ENCODE peak calls at places on chromosomes 12 and 14, in ten cellular contexts. One of them, this sample, is unnamed.

GRCh38 chr14:38103542-38104225 is 104.0 kb upstream of the SSTR1 start:
- DNase-seq in fibroblast of mammary gland: no peak
- DNase-seq in anterior cingulate cortex: no peak
- DNase-seq in activated naive CD8-positive, alpha-beta T cell treated with anti-CD3 and anti-CD28 coated beads for 36 hours: no peak
- DNase-seq in endothelial cell: no peak
- DNase-seq in SW480: no peak
- DNase-seq in left lung: no peak
- DNase-seq in left cardiac atrium: no peak
- DNase-seq in KG1: no peak
- DNase-seq in DMS 273 treated with DMSO at 0.1 percent for 48 hours: no peak
- DNase-seq in this sample: no peak

GRCh38 chr12:125999643-126000042 is 934.4 kb downstream of the AACS start:
- DNase-seq in fibroblast of mammary gland: no peak
- DNase-seq in anterior cingulate cortex: no peak
- DNase-seq in activated naive CD8-positive, alpha-beta T cell treated with anti-CD3 and anti-CD28 coated beads for 36 hours: no peak
- DNase-seq in endothelial cell: no peak
- DNase-seq in SW480: no peak
- DNase-seq in left lung: no peak
- DNase-seq in left cardiac atrium: no peak
- DNase-seq in KG1: no peak
- DNase-seq in DMS 273 treated with DMSO at 0.1 percent for 48 hours: no peak
- DNase-seq in this sample: no peak

GRCh38 chr14:48349689-48350088 is 674.3 kb upstream of the MDGA2 start:
- DNase-seq in fibroblast of mammary gland: peak; percentile 1
- DNase-seq in anterior cingulate cortex: no peak
- DNase-seq in activated naive CD8-positive, alpha-beta T cell treated with anti-CD3 and anti-CD28 coated beads for 36 hours: no peak
- DNase-seq in endothelial cell: no peak
- DNase-seq in SW480: no peak
- DNase-seq in left lung: no peak
- DNase-seq in left cardiac atrium: no peak
- DNase-seq in KG1: no peak
- DNase-seq in DMS 273 treated with DMSO at 0.1 percent for 48 hours: no peak
- DNase-seq in this sample: no peak

GRCh38 chr12:52688481-52688880 is 8.3 kb upstream of the KRT1 start:
- DNase-seq in fibroblast of mammary gland: no peak
- DNase-seq in anterior cingulate cortex: no peak
- DNase-seq in activated naive CD8-positive, alpha-beta T cell treated with anti-CD3 and anti-CD28 coated beads for 36 hours: no peak
- DNase-seq in endothelial cell: no peak
- DNase-seq in SW480: no peak
- DNase-seq in left lung: no peak
- DNase-seq in left cardiac atrium: no peak
- DNase-seq in KG1: no peak
- DNase-seq in DMS 273 treated with DMSO at 0.1 percent for 48 hours: no peak
- DNase-seq in this sample: no peak

GRCh38 chr12:96120359-96121100 is 73.6 kb upstream of the ELK3 start:
- DNase-seq in fibroblast of mammary gland: no peak
- DNase-seq in anterior cingulate cortex: no peak
- DNase-seq in activated naive CD8-positive, alpha-beta T cell treated with anti-CD3 and anti-CD28 coated beads for 36 hours: no peak
- DNase-seq in endothelial cell: no peak
- DNase-seq in SW480: no peak
- DNase-seq in left lung: no peak
- DNase-seq in left cardiac atrium: no peak
- DNase-seq in KG1: peak; percentile 77
- DNase-seq in DMS 273 treated with DMSO at 0.1 percent for 48 hours: no peak
- DNase-seq in this sample: no peak

GRCh38 chr12:93827669-93828068 is 150.5 kb downstream of the CRADD start:
- DNase-seq in fibroblast of mammary gland: no peak
- DNase-seq in anterior cingulate cortex: no peak
- DNase-seq in activated naive CD8-positive, alpha-beta T cell treated with anti-CD3 and anti-CD28 coated beads for 36 hours: no peak
- DNase-seq in endothelial cell: no peak
- DNase-seq in SW480: no peak
- DNase-seq in left lung: no peak
- DNase-seq in left cardiac atrium: no peak
- DNase-seq in KG1: no peak
- DNase-seq in DMS 273 treated with DMSO at 0.1 percent for 48 hours: no peak
- DNase-seq in this sample: no peak

GRCh38 chr12:27966870-27967269 is 5.7 kb downstream of the PTHLH start:
- DNase-seq in fibroblast of mammary gland: peak; percentile 98
- DNase-seq in anterior cingulate cortex: no peak
- DNase-seq in activated naive CD8-positive, alpha-beta T cell treated with anti-CD3 and anti-CD28 coated beads for 36 hours: no peak
- DNase-seq in endothelial cell: no peak
- DNase-seq in SW480: peak; percentile 99
- DNase-seq in left lung: no peak
- DNase-seq in left cardiac atrium: no peak
- DNase-seq in KG1: no peak
- DNase-seq in DMS 273 treated with DMSO at 0.1 percent for 48 hours: peak; percentile 57
- DNase-seq in this sample: no peak

GRCh38 chr12:21823581-21823980 is 49.1 kb upstream of the KCNJ8 start:
- DNase-seq in fibroblast of mammary gland: peak; percentile 54
- DNase-seq in anterior cingulate cortex: no peak
- DNase-seq in activated naive CD8-positive, alpha-beta T cell treated with anti-CD3 and anti-CD28 coated beads for 36 hours: no peak
- DNase-seq in endothelial cell: no peak
- DNase-seq in SW480: no peak
- DNase-seq in left lung: peak; percentile 37
- DNase-seq in left cardiac atrium: peak; percentile 58
- DNase-seq in KG1: no peak
- DNase-seq in DMS 273 treated with DMSO at 0.1 percent for 48 hours: no peak
- DNase-seq in this sample: no peak

GRCh38 chr12:15682826-15683225 is 106.4 kb downstream of the EPS8 start:
- DNase-seq in fibroblast of mammary gland: peak; percentile 24
- DNase-seq in anterior cingulate cortex: no peak
- DNase-seq in activated naive CD8-positive, alpha-beta T cell treated with anti-CD3 and anti-CD28 coated beads for 36 hours: no peak
- DNase-seq in endothelial cell: no peak
- DNase-seq in SW480: no peak
- DNase-seq in left lung: no peak
- DNase-seq in left cardiac atrium: no peak
- DNase-seq in KG1: no peak
- DNase-seq in DMS 273 treated with DMSO at 0.1 percent for 48 hours: no peak
- DNase-seq in this sample: no peak

GRCh38 chr12:113119980-113120669 is 15.4 kb downstream of the RASAL1 start:
- DNase-seq in fibroblast of mammary gland: no peak
- DNase-seq in anterior cingulate cortex: peak; percentile 12
- DNase-seq in activated naive CD8-positive, alpha-beta T cell treated with anti-CD3 and anti-CD28 coated beads for 36 hours: no peak
- DNase-seq in endothelial cell: peak; percentile 22
- DNase-seq in SW480: no peak
- DNase-seq in left lung: no peak
- DNase-seq in left cardiac atrium: no peak
- DNase-seq in KG1: no peak
- DNase-seq in DMS 273 treated with DMSO at 0.1 percent for 48 hours: no peak
- DNase-seq in this sample: no peak

GRCh38 chr12:98744692-98745091 is 99.6 kb downstream of the APAF1 start:
- DNase-seq in fibroblast of mammary gland: no peak
- DNase-seq in anterior cingulate cortex: no peak
- DNase-seq in activated naive CD8-positive, alpha-beta T cell treated with anti-CD3 and anti-CD28 coated beads for 36 hours: no peak
- DNase-seq in endothelial cell: no peak
- DNase-seq in SW480: no peak
- DNase-seq in left lung: no peak
- DNase-seq in left cardiac atrium: peak; percentile 34
- DNase-seq in KG1: no peak
- DNase-seq in DMS 273 treated with DMSO at 0.1 percent for 48 hours: no peak
- DNase-seq in this sample: peak; percentile 8

GRCh38 chr12:12563529-12563928 is 866 bp upstream of the DUSP16 start:
- DNase-seq in fibroblast of mammary gland: peak; percentile 24
- DNase-seq in anterior cingulate cortex: no peak
- DNase-seq in activated naive CD8-positive, alpha-beta T cell treated with anti-CD3 and anti-CD28 coated beads for 36 hours: no peak
- DNase-seq in endothelial cell: no peak
- DNase-seq in SW480: no peak
- DNase-seq in left lung: no peak
- DNase-seq in left cardiac atrium: no peak
- DNase-seq in KG1: no peak
- DNase-seq in DMS 273 treated with DMSO at 0.1 percent for 48 hours: no peak
- DNase-seq in this sample: no peak

GRCh38 chr14:99545574-99545973 is 58.4 kb downstream of the CCDC85C start:
- DNase-seq in fibroblast of mammary gland: no peak
- DNase-seq in anterior cingulate cortex: no peak
- DNase-seq in activated naive CD8-positive, alpha-beta T cell treated with anti-CD3 and anti-CD28 coated beads for 36 hours: no peak
- DNase-seq in endothelial cell: no peak
- DNase-seq in SW480: no peak
- DNase-seq in left lung: no peak
- DNase-seq in left cardiac atrium: no peak
- DNase-seq in KG1: no peak
- DNase-seq in DMS 273 treated with DMSO at 0.1 percent for 48 hours: no peak
- DNase-seq in this sample: no peak

GRCh38 chr14:60647081-60647836 is 2.0 kb downstream of the SIX1 start:
- DNase-seq in fibroblast of mammary gland: peak; percentile 79
- DNase-seq in anterior cingulate cortex: no peak
- DNase-seq in activated naive CD8-positive, alpha-beta T cell treated with anti-CD3 and anti-CD28 coated beads for 36 hours: no peak
- DNase-seq in endothelial cell: peak; percentile 39
- DNase-seq in SW480: no peak
- DNase-seq in left lung: peak; percentile 67
- DNase-seq in left cardiac atrium: no peak
- DNase-seq in KG1: no peak
- DNase-seq in DMS 273 treated with DMSO at 0.1 percent for 48 hours: no peak
- DNase-seq in this sample: no peak

GRCh38 chr14:90615444-90616095 is 200.7 kb downstream of the TTC7B start:
- DNase-seq in fibroblast of mammary gland: no peak
- DNase-seq in anterior cingulate cortex: no peak
- DNase-seq in activated naive CD8-positive, alpha-beta T cell treated with anti-CD3 and anti-CD28 coated beads for 36 hours: no peak
- DNase-seq in endothelial cell: no peak
- DNase-seq in SW480: no peak
- DNase-seq in left lung: no peak
- DNase-seq in left cardiac atrium: no peak
- DNase-seq in KG1: no peak
- DNase-seq in DMS 273 treated with DMSO at 0.1 percent for 48 hours: no peak
- DNase-seq in this sample: no peak

GRCh38 chr12:103793512-103794045 is 47.5 kb downstream of the NT5DC3 start:
- DNase-seq in fibroblast of mammary gland: no peak
- DNase-seq in anterior cingulate cortex: no peak
- DNase-seq in activated naive CD8-positive, alpha-beta T cell treated with anti-CD3 and anti-CD28 coated beads for 36 hours: no peak
- DNase-seq in endothelial cell: no peak
- DNase-seq in SW480: no peak
- DNase-seq in left lung: no peak
- DNase-seq in left cardiac atrium: no peak
- DNase-seq in KG1: no peak
- DNase-seq in DMS 273 treated with DMSO at 0.1 percent for 48 hours: no peak
- DNase-seq in this sample: no peak

GRCh38 chr12:74021937-74022336 is 515.7 kb upstream of the ATXN7L3B start:
- DNase-seq in fibroblast of mammary gland: peak; percentile 35
- DNase-seq in anterior cingulate cortex: peak; percentile 16
- DNase-seq in activated naive CD8-positive, alpha-beta T cell treated with anti-CD3 and anti-CD28 coated beads for 36 hours: peak; percentile 18
- DNase-seq in endothelial cell: peak; percentile 71
- DNase-seq in SW480: peak; percentile 57
- DNase-seq in left lung: peak; percentile 82
- DNase-seq in left cardiac atrium: peak; percentile 50
- DNase-seq in KG1: peak; percentile 14
- DNase-seq in DMS 273 treated with DMSO at 0.1 percent for 48 hours: no peak
- DNase-seq in this sample: no peak

GRCh38 chr12:25962932-25963525 is 4.5 kb downstream of the RASSF8 start:
- DNase-seq in fibroblast of mammary gland: peak; percentile 61
- DNase-seq in anterior cingulate cortex: no peak
- DNase-seq in activated naive CD8-positive, alpha-beta T cell treated with anti-CD3 and anti-CD28 coated beads for 36 hours: no peak
- DNase-seq in endothelial cell: no peak
- DNase-seq in SW480: no peak
- DNase-seq in left lung: no peak
- DNase-seq in left cardiac atrium: no peak
- DNase-seq in KG1: no peak
- DNase-seq in DMS 273 treated with DMSO at 0.1 percent for 48 hours: no peak
- DNase-seq in this sample: no peak

GRCh38 chr12:54977155-54977554 is 7.4 kb downstream of the TESPA1 start:
- DNase-seq in fibroblast of mammary gland: peak; percentile 69
- DNase-seq in anterior cingulate cortex: no peak
- DNase-seq in activated naive CD8-positive, alpha-beta T cell treated with anti-CD3 and anti-CD28 coated beads for 36 hours: no peak
- DNase-seq in endothelial cell: no peak
- DNase-seq in SW480: no peak
- DNase-seq in left lung: no peak
- DNase-seq in left cardiac atrium: no peak
- DNase-seq in KG1: no peak
- DNase-seq in DMS 273 treated with DMSO at 0.1 percent for 48 hours: no peak
- DNase-seq in this sample: no peak

GRCh38 chr12:104969328-104969727 is 11.2 kb upstream of the SLC41A2 start:
- DNase-seq in fibroblast of mammary gland: no peak
- DNase-seq in anterior cingulate cortex: no peak
- DNase-seq in activated naive CD8-positive, alpha-beta T cell treated with anti-CD3 and anti-CD28 coated beads for 36 hours: no peak
- DNase-seq in endothelial cell: no peak
- DNase-seq in SW480: no peak
- DNase-seq in left lung: no peak
- DNase-seq in left cardiac atrium: no peak
- DNase-seq in KG1: no peak
- DNase-seq in DMS 273 treated with DMSO at 0.1 percent for 48 hours: no peak
- DNase-seq in this sample: no peak

GRCh38 chr12:31325524-31325875 is 450 bp downstream of the SINHCAF start:
- DNase-seq in fibroblast of mammary gland: no peak
- DNase-seq in anterior cingulate cortex: peak; percentile 18
- DNase-seq in activated naive CD8-positive, alpha-beta T cell treated with anti-CD3 and anti-CD28 coated beads for 36 hours: peak; percentile 32
- DNase-seq in endothelial cell: no peak
- DNase-seq in SW480: no peak
- DNase-seq in left lung: no peak
- DNase-seq in left cardiac atrium: peak; percentile 43
- DNase-seq in KG1: no peak
- DNase-seq in DMS 273 treated with DMSO at 0.1 percent for 48 hours: no peak
- DNase-seq in this sample: no peak

GRCh38 chr14:65555358-65555757 is 142.8 kb downstream of the FUT8 start:
- DNase-seq in fibroblast of mammary gland: no peak
- DNase-seq in anterior cingulate cortex: no peak
- DNase-seq in activated naive CD8-positive, alpha-beta T cell treated with anti-CD3 and anti-CD28 coated beads for 36 hours: no peak
- DNase-seq in endothelial cell: no peak
- DNase-seq in SW480: no peak
- DNase-seq in left lung: no peak
- DNase-seq in left cardiac atrium: no peak
- DNase-seq in KG1: no peak
- DNase-seq in DMS 273 treated with DMSO at 0.1 percent for 48 hours: no peak
- DNase-seq in this sample: no peak

GRCh38 chr12:268483-268840 is 5.8 kb upstream of the SLC6A13 start:
- DNase-seq in fibroblast of mammary gland: no peak
- DNase-seq in anterior cingulate cortex: no peak
- DNase-seq in activated naive CD8-positive, alpha-beta T cell treated with anti-CD3 and anti-CD28 coated beads for 36 hours: no peak
- DNase-seq in endothelial cell: no peak
- DNase-seq in SW480: no peak
- DNase-seq in left lung: no peak
- DNase-seq in left cardiac atrium: no peak
- DNase-seq in KG1: no peak
- DNase-seq in DMS 273 treated with DMSO at 0.1 percent for 48 hours: no peak
- DNase-seq in this sample: no peak

This sample was measured in esophagus muscularis mucosa.